ENCODE peak calls at places on chromosome 1, in four cellular contexts. One of them, this sample, is unnamed.

GRCh38 chr1:24707659-24708058 is 37.6 kb upstream of the CLIC4 start:
- DNase-seq in trophoblast cell: peak
- DNase-seq in H9: no peak
- DNase-seq in neuronal stem cell: no peak
- DNase-seq in this sample: no peak

GRCh38 chr1:163842546-163842945 is 520.8 kb downstream of the NUF2 start:
- DNase-seq in trophoblast cell: no peak
- DNase-seq in H9: no peak
- DNase-seq in neuronal stem cell: no peak
- DNase-seq in this sample: no peak

GRCh38 chr1:182071924-182072323 is 10.4 kb upstream of the ZNF648 start:
- DNase-seq in trophoblast cell: no peak
- DNase-seq in H9: no peak
- DNase-seq in neuronal stem cell: no peak
- DNase-seq in this sample: no peak

GRCh38 chr1:41482001-41482765 is 2.3 kb downstream of the EDN2 start:
- DNase-seq in trophoblast cell: no peak
- DNase-seq in H9: no peak
- DNase-seq in neuronal stem cell: no peak
- DNase-seq in this sample: peak

GRCh38 chr1:7813677-7814373 is 29.7 kb downstream of the PER3 start:
- DNase-seq in trophoblast cell: no peak
- DNase-seq in H9: no peak
- DNase-seq in neuronal stem cell: no peak
- DNase-seq in this sample: no peak

GRCh38 chr1:247482747-247483146 is 24.8 kb upstream of the OR2B11 start:
- DNase-seq in trophoblast cell: no peak
- DNase-seq in H9: no peak
- DNase-seq in neuronal stem cell: no peak
- DNase-seq in this sample: no peak

GRCh38 chr1:7382971-7383370 is 388.1 kb upstream of the VAMP3 start:
- DNase-seq in trophoblast cell: no peak
- DNase-seq in H9: no peak
- DNase-seq in neuronal stem cell: no peak
- DNase-seq in this sample: peak

GRCh38 chr1:43913051-43913501 is 20.5 kb upstream of the ARTN start:
- DNase-seq in trophoblast cell: no peak
- DNase-seq in H9: no peak
- DNase-seq in neuronal stem cell: no peak
- DNase-seq in this sample: peak

DNA sequence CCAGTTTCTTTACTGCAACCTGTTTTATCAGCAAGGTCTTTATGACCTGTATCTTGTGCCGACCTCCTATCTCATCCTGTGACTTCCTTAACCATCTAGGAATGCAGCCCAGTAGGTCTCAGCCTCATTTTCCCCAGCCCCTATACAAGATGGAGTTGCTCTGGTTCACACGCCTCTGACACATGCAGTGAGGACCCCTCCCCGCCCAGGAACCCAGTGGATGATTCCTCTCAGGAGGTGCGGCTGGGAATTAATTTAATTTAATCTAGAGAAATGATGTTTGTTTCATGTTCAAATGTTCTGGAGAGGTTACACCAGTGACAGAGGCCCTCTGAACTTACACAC is 39.0 kb upstream of the LBR start:
- DNase-seq in trophoblast cell: no peak
- DNase-seq in H9: no peak
- DNase-seq in neuronal stem cell: no peak
- DNase-seq in this sample: no peak
- H3K9ac ChIP-seq in trophoblast cell: no peak
- H3K9ac ChIP-seq in H9: no peak
- H3K9ac ChIP-seq in neuronal stem cell: no peak
- H3K9ac ChIP-seq in this sample: no peak

DNA sequence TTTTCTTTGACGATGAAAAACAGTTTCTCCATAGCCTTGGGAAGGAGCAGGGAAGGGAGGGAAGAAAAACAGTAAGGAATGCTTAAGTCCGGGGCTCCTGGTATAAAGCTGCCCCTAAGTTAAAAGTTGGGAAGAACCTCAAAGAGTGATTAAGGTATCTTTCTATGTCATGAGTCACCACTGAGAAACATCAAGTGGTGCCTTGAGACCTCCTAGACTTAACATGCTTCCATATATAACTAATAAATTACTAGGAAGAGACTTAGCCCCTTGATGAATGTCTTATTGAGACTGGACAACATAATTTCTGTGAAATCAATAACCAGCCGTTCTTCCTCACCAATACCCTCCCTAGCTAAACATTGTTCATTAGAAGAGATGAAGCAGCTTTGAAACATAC is 121.8 kb upstream of the SLC44A3 start:
- DNase-seq in trophoblast cell: no peak
- DNase-seq in H9: no peak
- DNase-seq in neuronal stem cell: no peak
- DNase-seq in this sample: no peak
- H3K9ac ChIP-seq in trophoblast cell: no peak
- H3K9ac ChIP-seq in H9: no peak
- H3K9ac ChIP-seq in neuronal stem cell: no peak
- H3K9ac ChIP-seq in this sample: no peak

DNA sequence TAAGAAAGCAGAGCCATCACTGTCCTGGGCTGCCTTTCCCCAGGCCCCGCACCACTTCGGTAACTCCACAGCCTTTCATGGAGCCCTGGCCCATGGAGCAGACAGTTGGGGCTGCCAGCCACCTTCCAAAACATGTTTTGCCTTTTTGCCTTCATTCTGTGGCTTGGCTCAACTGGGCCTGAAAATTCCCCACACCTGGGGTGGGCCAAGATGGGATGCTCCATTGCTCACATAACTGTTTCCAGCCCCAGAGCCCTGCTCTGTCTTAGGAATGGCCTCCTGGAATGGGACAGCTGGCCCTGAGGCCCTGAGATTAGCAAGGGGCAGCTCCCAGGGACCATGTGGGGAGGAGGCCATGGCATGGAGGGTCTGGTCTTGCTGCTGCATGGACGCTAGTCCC is 10.9 kb upstream of the PRELP start:
- DNase-seq in trophoblast cell: no peak
- DNase-seq in H9: no peak
- DNase-seq in neuronal stem cell: no peak
- DNase-seq in this sample: no peak
- H3K9ac ChIP-seq in trophoblast cell: no peak
- H3K9ac ChIP-seq in H9: no peak
- H3K9ac ChIP-seq in neuronal stem cell: peak
- H3K9ac ChIP-seq in this sample: no peak

GRCh38 chr1:56389813-56390539 is 189.4 kb downstream of the PLPP3 start:
- DNase-seq in trophoblast cell: peak
- DNase-seq in H9: peak
- DNase-seq in neuronal stem cell: peak
- DNase-seq in this sample: no peak
- H3K9ac ChIP-seq in trophoblast cell: no peak
- H3K9ac ChIP-seq in H9: no peak
- H3K9ac ChIP-seq in neuronal stem cell: no peak
- H3K9ac ChIP-seq in this sample: no peak

GRCh38 chr1:145871994-145872411 is 13.1 kb upstream of the PIAS3 start:
- DNase-seq in trophoblast cell: no peak
- DNase-seq in H9: peak
- DNase-seq in neuronal stem cell: no peak
- DNase-seq in this sample: no peak
- H3K9ac ChIP-seq in trophoblast cell: no peak
- H3K9ac ChIP-seq in H9: no peak
- H3K9ac ChIP-seq in neuronal stem cell: no peak
- H3K9ac ChIP-seq in this sample: peak

DNA sequence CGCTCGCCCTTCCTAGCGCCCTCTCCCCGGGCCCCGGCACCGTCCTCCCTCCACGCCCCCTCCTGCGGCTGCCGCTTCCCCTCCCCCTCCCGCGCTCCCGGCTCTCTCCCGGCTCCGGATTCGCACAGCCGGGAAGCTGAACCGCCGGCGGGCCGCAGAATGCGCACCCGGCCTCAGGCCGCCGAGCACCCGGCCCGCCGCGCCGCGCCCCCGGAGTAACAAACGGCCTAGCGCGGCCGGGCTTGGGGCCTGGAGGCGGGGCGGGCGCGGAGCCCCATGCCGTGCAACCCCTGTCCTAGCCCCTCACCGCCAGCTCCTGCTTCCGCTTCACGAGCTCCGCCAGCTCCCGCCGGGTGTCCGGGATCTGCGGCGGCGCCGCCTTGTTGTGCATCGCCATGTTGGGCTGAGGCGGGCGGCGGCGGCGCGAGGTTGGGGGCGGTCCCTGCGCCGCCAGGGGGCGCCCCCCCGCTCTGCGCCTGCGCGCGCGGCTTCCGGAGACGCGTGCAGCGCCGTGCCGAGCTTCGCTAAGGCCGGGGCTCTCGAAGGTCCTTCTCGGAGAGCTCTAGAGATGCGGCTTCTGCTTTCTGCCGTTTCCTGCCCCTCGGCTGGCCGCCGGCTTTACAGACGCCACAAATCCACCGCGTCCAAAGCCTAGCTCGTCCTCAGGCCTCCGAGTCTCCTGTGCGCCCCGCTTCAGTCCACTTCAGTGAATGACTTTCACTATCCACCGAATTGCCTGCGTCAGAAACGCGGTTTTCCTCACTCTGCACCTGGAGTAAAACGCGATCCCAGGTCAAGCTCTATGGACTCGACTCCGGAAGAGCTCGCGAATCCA is at the start of gene MEAF6:
- DNase-seq in trophoblast cell: peak
- DNase-seq in H9: peak
- DNase-seq in neuronal stem cell: peak
- DNase-seq in this sample: peak
- H3K9ac ChIP-seq in trophoblast cell: peak
- H3K9ac ChIP-seq in H9: peak
- H3K9ac ChIP-seq in neuronal stem cell: peak
- H3K9ac ChIP-seq in this sample: peak

GRCh38 chr1:234969630-234970370 is 158.8 kb downstream of the TOMM20 start:
- DNase-seq in trophoblast cell: peak
- DNase-seq in H9: peak
- DNase-seq in neuronal stem cell: no peak
- DNase-seq in this sample: peak
- H3K9ac ChIP-seq in trophoblast cell: no peak
- H3K9ac ChIP-seq in H9: peak
- H3K9ac ChIP-seq in neuronal stem cell: no peak
- H3K9ac ChIP-seq in this sample: peak

DNA sequence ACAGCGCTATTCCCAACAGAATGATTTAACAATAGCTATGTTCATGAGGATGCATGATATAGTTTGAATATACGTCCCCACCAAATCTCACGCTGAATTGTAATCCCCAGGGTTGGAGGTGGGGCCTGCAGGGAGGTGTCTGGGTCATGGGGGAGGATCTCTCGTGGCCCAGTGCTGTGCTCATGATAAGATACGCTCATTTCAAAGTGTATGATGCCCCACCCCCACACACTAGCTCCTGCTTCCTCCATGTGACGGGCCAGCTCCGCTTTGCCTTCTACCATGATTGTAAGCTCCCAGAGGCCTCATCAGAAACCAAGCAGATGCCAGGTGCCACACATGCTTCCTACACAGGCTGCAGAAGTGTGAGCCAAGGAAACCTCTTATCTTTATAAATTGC is 93.6 kb downstream of the SMYD3 start:
- DNase-seq in trophoblast cell: no peak
- DNase-seq in H9: no peak
- DNase-seq in neuronal stem cell: no peak
- DNase-seq in this sample: no peak
- H3K9ac ChIP-seq in trophoblast cell: no peak
- H3K9ac ChIP-seq in H9: no peak
- H3K9ac ChIP-seq in neuronal stem cell: no peak
- H3K9ac ChIP-seq in this sample: no peak

This sample was measured in colonic mucosa.